ENCODE peak calls at places on chromosomes 12 and 14, in five cellular contexts. F is tibial nerve, D is activated B cell treated with CpG ODN at 0.5 μM for 24 hours, R is AG04449, P is endodermal cell. U is an unnamed sample.

GRCh38 chr14:70856851-70857498 is 47.7 kb upstream of the MAP3K9 start:
- DNase-seq in F (no peak), D (no peak), R (peak; percentile 92), P (peak; percentile 3), U (peak; percentile 58)

GRCh38 chr12:109494348-109494881 is 17.0 kb downstream of the UBE3B start:
- DNase-seq in F (no peak), D (no peak), R (no peak), P (no peak), U (no peak)

GRCh38 chr12:116633515-116633914 is 74.3 kb downstream of the MAP1LC3B2 start:
- DNase-seq in F (no peak), D (no peak), R (no peak), P (no peak), U (no peak)

GRCh38 chr14:56992332-56992820 is 182.1 kb upstream of the OTX2 start:
- DNase-seq in F (no peak), D (no peak), R (no peak), P (no peak), U (no peak)

GRCh38 chr14:68513137-68513536 is 279.7 kb downstream of the ZFP36L1 start:
- DNase-seq in F (no peak), D (no peak), R (no peak), P (no peak), U (no peak)

GRCh38 chr14:60648934-60649814 is at the start of gene SIX1:
- DNase-seq in F (peak; percentile 61), D (peak; percentile 27), R (peak; percentile 60), P (peak; percentile 95), U (no peak)

GRCh38 chr14:61489932-61490331 is 168.6 kb downstream of the PRKCH start:
- DNase-seq in F (peak; percentile 64), D (no peak), R (no peak), P (no peak), U (no peak)

GRCh38 chr14:74848768-74849167 is 27.2 kb downstream of the PROX2 start:
- DNase-seq in F (no peak), D (no peak), R (no peak), P (no peak), U (no peak)

GRCh38 chr14:69335421-69335820 is 62.7 kb downstream of the ERH start:
- DNase-seq in F (no peak), D (no peak), R (no peak), P (no peak), U (no peak)

GRCh38 chr12:88703790-88704189 is 123.5 kb upstream of the KITLG start:
- DNase-seq in F (no peak), D (no peak), R (no peak), P (no peak), U (no peak)

GRCh38 chr12:121796855-121797751 is 3.6 kb upstream of the RHOF start:
- DNase-seq in F (peak; percentile 83), D (no peak), R (no peak), P (peak; percentile 98), U (no peak)

GRCh38 chr14:89767861-89768268 is 186.7 kb downstream of the EFCAB11 start:
- DNase-seq in F (no peak), D (peak; percentile 28), R (no peak), P (peak; percentile 79), U (peak; percentile 15)

GRCh38 chr12:96235497-96235826 is 41.3 kb downstream of the ELK3 start:
- DNase-seq in F (no peak), D (no peak), R (no peak), P (peak; percentile 55), U (no peak)

GRCh38 chr14:103280278-103280917 is 53.6 kb upstream of the EIF5 start:
- DNase-seq in F (no peak), D (no peak), R (no peak), P (no peak), U (no peak)

GRCh38 chr12:52838871-52839446 is 4.8 kb upstream of the KRT79 start:
- DNase-seq in F (no peak), D (no peak), R (no peak), P (no peak), U (no peak)

GRCh38 chr12:18141583-18141982 is 51.6 kb upstream of the RERGL start:
- DNase-seq in F (no peak), D (no peak), R (no peak), P (no peak), U (no peak)

GRCh38 chr12:9651265-9651729 is 18.2 kb upstream of the CLEC2D start:
- DNase-seq in F (no peak), D (no peak), R (peak; percentile 46), P (no peak), U (no peak)

DNA sequence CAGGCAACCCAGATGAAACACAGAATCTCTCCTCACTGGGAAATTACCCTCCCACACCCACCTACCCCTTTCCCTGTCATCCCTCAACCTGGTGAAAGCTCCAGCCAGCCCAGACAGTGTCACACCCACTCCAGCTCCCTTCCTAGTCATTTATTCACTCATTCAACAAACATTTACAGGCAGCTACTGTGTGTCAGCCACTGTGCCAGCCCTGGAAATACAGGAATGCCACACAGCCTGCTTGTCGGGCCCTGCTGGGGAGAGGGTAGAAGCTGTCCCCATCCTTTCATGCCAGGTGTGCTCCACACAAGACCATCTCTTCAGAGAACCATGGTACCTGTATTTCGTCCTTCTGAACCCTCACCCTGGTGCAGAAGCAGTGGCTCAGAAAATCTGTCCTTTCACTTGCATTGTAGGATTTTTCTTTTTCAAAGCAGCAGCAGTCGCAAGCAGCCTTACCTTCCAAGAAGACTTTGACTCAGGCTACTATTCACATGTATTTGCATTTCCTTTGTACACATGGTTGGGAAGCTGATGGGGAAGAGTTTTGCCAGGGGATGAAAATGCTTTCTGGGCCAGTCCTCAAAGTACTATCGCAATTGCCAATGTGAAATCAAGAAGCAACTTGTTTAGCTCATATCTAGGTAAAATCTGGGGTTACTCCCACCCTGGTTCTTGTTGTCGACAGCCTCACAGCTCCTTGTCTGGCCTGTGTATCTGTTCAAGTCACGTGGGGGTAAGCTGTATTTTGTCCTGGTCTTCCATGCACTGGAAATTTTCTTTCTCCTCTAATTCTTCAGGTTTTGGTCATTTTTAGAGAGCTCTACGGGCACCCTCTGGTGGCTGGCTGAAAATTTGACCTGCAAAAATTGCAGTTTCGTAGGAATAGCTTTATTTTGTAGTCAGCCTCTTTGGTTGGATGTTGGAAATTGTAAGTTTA is 147.4 kb upstream of the EGLN3 start:
- DNase-seq in F (peak; percentile 39), D (no peak), R (no peak), P (peak; percentile 77), U (peak; percentile 36)
- TF ChIP-seq CTCF in F (peak; percentile 25), D (no peak), R (peak; percentile 40), P (peak; percentile 81), U (peak; percentile 70)

GRCh38 chr14:30547388-30548048 is 11.4 kb upstream of the G2E3 start:
- DNase-seq in F (no peak), D (no peak), R (no peak), P (no peak), U (no peak)
- TF ChIP-seq CTCF in F (no peak), D (no peak), R (no peak), P (no peak), U (no peak)

DNA sequence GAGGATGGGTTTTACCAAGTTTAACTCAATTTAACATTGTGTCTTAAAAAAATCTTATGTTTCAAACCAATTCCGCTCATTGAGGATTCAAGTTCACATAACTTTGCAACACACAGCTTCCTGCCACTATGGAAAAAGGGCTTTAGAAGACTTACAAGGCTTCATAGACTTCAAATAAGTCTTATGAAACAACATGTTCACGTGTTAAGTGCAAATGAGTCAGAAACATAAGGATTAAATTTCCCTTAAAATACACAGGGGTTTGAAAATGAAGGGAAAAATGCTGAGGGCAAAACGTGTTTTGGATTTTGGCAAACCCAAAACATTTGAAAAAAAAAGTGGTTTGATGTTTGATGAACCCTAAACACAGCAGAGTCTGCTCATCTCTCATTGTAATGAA is 364.8 kb downstream of the BMP4 start:
- DNase-seq in F (no peak), D (no peak), R (no peak), P (no peak), U (no peak)
- TF ChIP-seq CTCF in F (no peak), D (no peak), R (no peak), P (no peak), U (no peak)

DNA sequence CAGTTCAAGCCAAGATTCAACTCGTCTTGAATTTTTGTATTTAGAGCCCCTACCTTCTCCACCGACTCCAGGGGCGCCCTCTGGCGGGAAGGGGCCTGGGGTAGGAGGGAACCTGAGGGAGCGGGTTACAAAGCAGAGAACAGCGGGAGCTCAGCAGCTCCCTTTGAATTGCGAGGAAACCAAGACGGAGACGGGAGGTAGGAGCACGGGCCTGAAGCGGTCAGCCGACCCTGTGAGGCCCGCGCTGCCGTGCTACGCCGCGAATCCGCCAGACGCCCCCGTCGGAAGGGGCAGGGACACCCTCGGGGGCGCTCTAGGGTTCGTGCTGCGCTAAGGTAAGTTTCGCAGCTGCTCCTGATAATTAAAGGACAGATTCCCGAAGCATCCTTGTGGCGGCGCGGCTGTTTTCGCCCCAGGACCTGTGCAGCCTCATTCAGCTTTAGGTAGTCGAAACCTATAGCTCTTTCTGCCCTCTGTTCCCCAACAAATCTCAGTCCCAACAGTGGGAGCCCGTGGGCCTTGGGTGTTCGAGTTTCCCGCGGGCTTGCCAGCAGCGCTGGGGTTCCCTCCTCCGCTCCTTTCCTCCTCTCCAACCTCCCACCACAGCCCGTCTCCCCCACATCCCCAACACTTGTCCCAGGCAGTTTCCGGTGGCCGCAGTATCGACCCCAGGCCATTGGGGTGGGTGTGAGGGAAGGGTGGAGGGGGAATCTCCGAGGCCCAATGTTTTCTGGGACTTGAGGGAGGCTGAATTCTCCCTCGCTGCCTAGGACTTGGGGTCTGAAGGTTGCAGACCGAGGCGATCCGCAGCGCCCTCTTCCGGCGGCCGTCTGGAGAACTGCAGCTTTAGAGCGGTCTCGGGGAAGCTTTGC is 5.1 kb upstream of the NKX2-1 start:
- DNase-seq in F (no peak), D (no peak), R (no peak), P (peak; percentile 95), U (no peak)
- TF ChIP-seq CTCF in F (peak; percentile 23), D (no peak), R (peak; percentile 27), P (peak; percentile 91), U (peak; percentile 68)

GRCh38 chr14:72104011-72104613 is 171.9 kb downstream of the RGS6 start:
- DNase-seq in F (no peak), D (no peak), R (no peak), P (peak; percentile 85), U (no peak)
- TF ChIP-seq CTCF in F (peak; percentile 8), D (no peak), R (peak; percentile 30), P (peak; percentile 94), U (peak; percentile 80)

DNA sequence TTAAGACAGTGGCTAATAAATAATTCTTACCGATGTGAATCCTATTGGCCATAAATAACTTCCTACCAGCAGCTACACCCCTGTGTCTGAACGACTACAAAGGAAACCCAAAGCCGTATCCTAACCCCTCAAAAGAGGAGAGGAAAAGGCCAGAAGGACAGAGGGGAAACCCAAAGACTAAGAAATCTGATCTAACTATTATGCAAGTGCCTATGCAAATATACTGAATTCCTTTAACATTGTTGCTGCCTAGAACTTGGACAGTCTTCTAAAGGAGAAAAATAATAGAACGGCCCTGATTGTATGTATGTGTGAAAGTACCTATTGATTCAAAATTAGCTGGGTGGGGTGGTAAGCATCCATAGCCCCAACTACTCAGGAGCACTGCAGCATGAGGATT is 988 bp downstream of the PLEKHG7 start:
- DNase-seq in F (no peak), D (no peak), R (no peak), P (no peak), U (no peak)
- TF ChIP-seq CTCF in F (no peak), D (no peak), R (no peak), P (no peak), U (no peak)

U was measured in HFF-Myc.